ENCODE peak calls at places on chromosome 14, in six cellular contexts. D is AG04450, E is tibial artery, N is mammary epithelial cell, H is AG09309, Q is astrocyte of the spinal cord. R is an unnamed sample.

GRCh38 chr14:96285667-96286066 is 29.7 kb downstream of the BDKRB1 start:
- DNase-seq in D (no peak), E (no peak), N (no peak), H (peak), Q (no peak), R (no peak)

GRCh38 chr14:54567224-54567633 is 301 bp downstream of the SAMD4A start:
- DNase-seq in D (no peak), E (peak), N (no peak), H (no peak), Q (no peak), R (no peak)

GRCh38 chr14:92449404-92449975 is 64.1 kb upstream of the RIN3 start:
- DNase-seq in D (no peak), E (no peak), N (no peak), H (no peak), Q (no peak), R (no peak)

GRCh38 chr14:102171173-102172020 is 31.7 kb downstream of the WDR20 start:
- DNase-seq in D (no peak), E (no peak), N (no peak), H (no peak), Q (no peak), R (no peak)

GRCh38 chr14:102819790-102820330 is 42.6 kb downstream of the TRAF3 start:
- DNase-seq in D (no peak), E (no peak), N (no peak), H (no peak), Q (no peak), R (peak)

GRCh38 chr14:81161088-81161487 is 59.7 kb downstream of the GTF2A1 start:
- DNase-seq in D (no peak), E (no peak), N (no peak), H (no peak), Q (no peak), R (no peak)

GRCh38 chr14:70842851-70843462 is 33.6 kb upstream of the MAP3K9 start:
- DNase-seq in D (no peak), E (no peak), N (no peak), H (no peak), Q (no peak), R (no peak)

GRCh38 chr14:84006643-84007137 is 1523.3 kb upstream of the FLRT2 start:
- DNase-seq in D (no peak), E (no peak), N (no peak), H (no peak), Q (no peak), R (peak)

GRCh38 chr14:94485944-94486841 is 10.2 kb upstream of the SERPINA9 start:
- DNase-seq in D (peak), E (peak), N (peak), H (no peak), Q (peak), R (peak)

GRCh38 chr14:21191809-21192446 is 36.1 kb upstream of the OR5AU1 start:
- DNase-seq in D (no peak), E (peak), N (peak), H (no peak), Q (no peak), R (peak)

GRCh38 chr14:77912754-77913556 is 113.0 kb downstream of the ADCK1 start:
- DNase-seq in D (no peak), E (no peak), N (no peak), H (no peak), Q (no peak), R (no peak)

GRCh38 chr14:65277580-65278270 is 134.8 kb upstream of the FUT8 start:
- DNase-seq in D (no peak), E (no peak), N (no peak), H (no peak), Q (no peak), R (no peak)

GRCh38 chr14:103858063-103858820 is 10.9 kb upstream of the PPP1R13B start:
- DNase-seq in D (no peak), E (no peak), N (no peak), H (no peak), Q (no peak), R (no peak)

GRCh38 chr14:23071975-23072539 is 14.7 kb upstream of the CDH24 start:
- DNase-seq in D (no peak), E (no peak), N (peak), H (no peak), Q (no peak), R (peak)
- H3K4me3 ChIP-seq in D (peak), E (peak), N (no peak), H (peak), Q (no peak), R (peak)

GRCh38 chr14:63088865-63089264 is 43.6 kb upstream of the KCNH5 start:
- DNase-seq in D (no peak), E (no peak), N (no peak), H (no peak), Q (no peak), R (no peak)

GRCh38 chr14:63091394-63091996 is 46.2 kb upstream of the KCNH5 start:
- DNase-seq in D (no peak), E (no peak), N (no peak), H (no peak), Q (no peak), R (no peak)
- TF ChIP-seq CTCF in D (peak), E (no peak), N (no peak), H (no peak), Q (no peak), R (no peak)

DNA sequence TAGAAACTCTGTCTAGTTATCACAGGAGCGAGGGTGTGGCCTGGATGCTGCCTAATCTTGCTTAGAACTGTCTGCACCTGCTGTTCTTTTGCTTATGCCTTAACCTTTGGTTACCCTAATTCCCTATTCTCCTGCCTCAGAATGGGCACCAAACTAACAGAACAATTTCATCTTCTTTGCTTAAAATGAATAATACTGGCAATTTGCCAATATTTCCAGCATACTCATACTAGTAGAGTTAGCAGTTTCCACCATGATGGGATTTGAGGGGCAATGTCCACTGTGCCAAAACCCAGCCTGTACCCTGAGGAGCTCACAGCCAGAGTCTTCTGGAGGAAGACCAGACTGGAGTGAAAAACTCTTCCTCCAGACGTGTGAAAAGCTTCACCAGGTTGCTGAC is 136.4 kb downstream of the RPS29 start:
- DNase-seq in D (no peak), E (no peak), N (no peak), H (no peak), Q (no peak), R (no peak)
- H3K4me3 ChIP-seq in D (no peak), E (no peak), N (no peak), H (no peak), Q (no peak), R (no peak)

GRCh38 chr14:24215495-24216344 is at the start of gene MDP1:
- DNase-seq in D (peak), E (peak), N (peak), H (peak), Q (peak), R (peak)

GRCh38 chr14:24211311-24211710 is 2.0 kb downstream of the CHMP4A start:
- DNase-seq in D (no peak), E (no peak), N (no peak), H (no peak), Q (no peak), R (no peak)

GRCh38 chr14:24216345-24216699 is 456 bp upstream of the MDP1 start:
- DNase-seq in D (no peak), E (no peak), N (no peak), H (no peak), Q (no peak), R (no peak)

GRCh38 chr14:24213866-24214652 is 771 bp upstream of the CHMP4A start:
- DNase-seq in D (no peak), E (no peak), N (no peak), H (no peak), Q (no peak), R (no peak)

DNA sequence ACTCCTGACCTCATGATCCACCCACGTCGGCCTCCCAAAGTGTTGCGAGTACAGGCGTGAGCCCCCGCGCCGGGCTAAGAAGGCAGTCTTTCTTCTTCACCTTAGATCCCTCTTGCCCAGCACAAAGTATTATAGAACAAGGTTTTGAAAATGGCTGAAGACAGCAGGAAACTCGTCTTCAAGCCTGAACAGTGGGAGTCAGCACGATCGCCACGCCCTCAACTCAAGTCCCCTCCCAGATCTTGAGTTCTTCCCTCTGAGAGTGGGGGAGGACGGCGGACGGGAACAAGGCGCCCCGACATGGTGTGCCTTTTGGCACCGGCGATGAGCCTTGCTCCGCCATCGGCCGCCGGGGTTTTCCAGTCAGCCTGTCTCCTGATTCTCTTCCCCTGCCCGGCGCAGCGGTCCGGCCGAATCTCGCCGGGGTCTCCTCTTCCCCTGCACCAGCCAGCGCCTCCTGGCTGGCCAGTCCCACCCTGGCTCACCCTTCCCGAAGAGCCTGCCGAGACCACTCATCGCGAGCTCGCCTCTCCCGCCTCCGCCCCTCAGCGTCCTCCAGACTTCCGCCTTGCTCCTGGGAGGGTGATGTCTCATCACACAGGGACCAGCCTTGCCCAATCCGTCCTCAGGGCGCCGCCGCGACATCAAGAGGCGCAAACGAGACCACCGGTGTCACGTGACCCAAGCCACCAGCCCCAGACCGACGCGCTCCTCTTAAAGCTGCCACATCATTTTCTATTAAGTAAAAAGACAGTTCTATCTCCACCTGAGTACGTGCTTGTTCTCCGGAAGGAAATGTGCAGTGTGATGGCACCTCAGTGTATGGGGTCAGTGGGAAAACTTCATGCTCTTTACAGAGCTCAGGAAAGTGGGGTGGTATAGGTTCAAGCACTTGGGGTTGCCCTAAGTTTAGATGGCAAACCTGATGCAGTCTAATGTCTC is at the start of gene CHMP4A:
- DNase-seq in D (peak), E (peak), N (peak), H (peak), Q (peak), R (peak)
- TF ChIP-seq CTCF in D (peak), E (no peak), N (no peak), H (peak), Q (peak), R (peak)

GRCh38 chr14:49971156-49972141 is 78.6 kb downstream of the ARF6 start:
- DNase-seq in D (no peak), E (no peak), N (no peak), H (no peak), Q (no peak), R (no peak)
- H3K4me3 ChIP-seq in D (peak), E (no peak), N (no peak), H (no peak), Q (no peak), R (no peak)

GRCh38 chr14:57061009-57061711 is 207.5 kb downstream of the EXOC5 start:
- DNase-seq in D (no peak), E (no peak), N (no peak), H (no peak), Q (no peak), R (no peak)
- TF ChIP-seq CTCF in D (no peak), E (no peak), N (no peak), H (no peak), Q (no peak), R (no peak)

GRCh38 chr14:76135722-76136121 is 16.0 kb upstream of the GPATCH2L start:
- DNase-seq in D (no peak), E (no peak), N (no peak), H (no peak), Q (no peak), R (no peak)

GRCh38 chr14:76136476-76137160 is 15.1 kb upstream of the GPATCH2L start:
- DNase-seq in D (no peak), E (no peak), N (no peak), H (no peak), Q (no peak), R (no peak)

GRCh38 chr14:76138758-76139723 is 12.7 kb upstream of the GPATCH2L start:
- DNase-seq in D (no peak), E (no peak), N (no peak), H (no peak), Q (no peak), R (no peak)

GRCh38 chr14:76133103-76133502 is 18.6 kb upstream of the GPATCH2L start:
- DNase-seq in D (no peak), E (no peak), N (peak), H (no peak), Q (peak), R (peak)

GRCh38 chr14:76138119-76138757 is 13.5 kb upstream of the GPATCH2L start:
- DNase-seq in D (no peak), E (no peak), N (no peak), H (no peak), Q (no peak), R (no peak)
- H3K4me3 ChIP-seq in D (no peak), E (peak), N (no peak), H (no peak), Q (no peak), R (no peak)

DNA sequence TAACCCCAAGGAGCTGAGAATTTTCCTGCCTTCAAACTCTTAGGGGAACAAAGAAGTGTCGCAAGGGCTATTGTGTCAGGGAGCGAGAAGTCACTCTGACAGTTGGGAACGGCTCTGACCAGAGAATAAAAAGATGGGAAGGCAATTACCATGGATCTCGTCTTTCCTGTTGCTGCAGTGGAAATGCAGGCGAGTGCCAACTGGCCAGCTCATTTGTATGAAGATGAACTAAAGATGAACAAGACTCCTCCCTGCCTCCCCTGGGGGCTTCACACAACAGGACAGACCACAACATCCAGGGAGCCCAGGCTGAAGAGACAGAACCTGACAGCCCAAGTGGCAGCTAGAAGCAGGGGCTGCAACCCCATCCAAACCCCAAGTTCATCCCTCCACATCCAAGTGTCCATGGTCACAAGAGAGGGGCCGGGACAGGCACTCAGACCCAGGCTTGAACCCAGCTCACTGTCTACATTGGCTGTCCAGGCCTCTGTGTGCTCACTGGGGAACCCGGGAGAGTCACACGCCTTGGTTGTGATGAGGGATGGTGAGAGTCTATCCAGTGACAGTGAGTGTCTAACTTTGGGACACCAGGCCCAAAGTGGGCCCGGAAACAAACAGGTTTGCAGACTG is 322.4 kb downstream of the BCL11B start:
- DNase-seq in D (no peak), E (no peak), N (no peak), H (no peak), Q (no peak), R (peak)
- TF ChIP-seq CTCF in D (no peak), E (no peak), N (no peak), H (no peak), Q (no peak), R (no peak)

GRCh38 chr14:90455100-90455571 is 58.3 kb downstream of the CALM1 start:
- DNase-seq in D (no peak), E (no peak), N (no peak), H (no peak), Q (no peak), R (no peak)

GRCh38 chr14:90453401-90453951 is 56.6 kb downstream of the CALM1 start:
- DNase-seq in D (no peak), E (no peak), N (no peak), H (no peak), Q (peak), R (no peak)

GRCh38 chr14:90456551-90456950 is 59.7 kb downstream of the CALM1 start:
- DNase-seq in D (no peak), E (no peak), N (no peak), H (no peak), Q (no peak), R (no peak)

GRCh38 chr14:90452366-90452765 is 55.5 kb downstream of the CALM1 start:
- DNase-seq in D (no peak), E (no peak), N (no peak), H (no peak), Q (no peak), R (no peak)

GRCh38 chr14:90454041-90455000 is 57.5 kb downstream of the CALM1 start:
- DNase-seq in D (peak), E (peak), N (no peak), H (no peak), Q (peak), R (peak)
- H3K4me3 ChIP-seq in D (peak), E (peak), N (no peak), H (no peak), Q (peak), R (peak)

GRCh38 chr14:74462993-74463392 is 30.1 kb downstream of the NPC2 start:
- DNase-seq in D (no peak), E (no peak), N (no peak), H (no peak), Q (no peak), R (no peak)

GRCh38 chr14:74457511-74457910 is 31.5 kb upstream of the SYNDIG1L start:
- DNase-seq in D (no peak), E (no peak), N (no peak), H (no peak), Q (no peak), R (no peak)

GRCh38 chr14:74456684-74457083 is 30.7 kb upstream of the SYNDIG1L start:
- DNase-seq in D (no peak), E (no peak), N (no peak), H (no peak), Q (no peak), R (no peak)

GRCh38 chr14:74459981-74460380 is 33.1 kb downstream of the NPC2 start:
- DNase-seq in D (no peak), E (no peak), N (no peak), H (no peak), Q (no peak), R (no peak)

GRCh38 chr14:74459289-74459946 is 33.4 kb upstream of the SYNDIG1L start:
- DNase-seq in D (peak), E (peak), N (peak), H (peak), Q (peak), R (peak)
- TF ChIP-seq CTCF in D (peak), E (peak), N (peak), H (peak), Q (peak), R (peak)